ENCODE peak calls at places on chromosome 21, in ten cellular contexts. One of them, this sample, is unnamed.
A peak's percentile ranks its signal among the peaks of the same experiment; 100 is the strongest.

GRCh38 chr21:33940846-33941245 is 25.2 kb upstream of the ATP5PO start:
- DNase-seq in endothelial cell: no peak
- DNase-seq in epithelial cell of esophagus: no peak
- DNase-seq in WTC11: no peak
- DNase-seq in AG04450: no peak
- DNase-seq in HCT116: no peak
- DNase-seq in MM.1S: no peak
- DNase-seq in neural progenitor cell: no peak
- DNase-seq in esophagus squamous epithelium: no peak
- DNase-seq in HFFc6: peak; percentile 37
- DNase-seq in this sample: no peak

GRCh38 chr21:38912789-38913119 is 107.0 kb downstream of the ETS2 start:
- DNase-seq in endothelial cell: no peak
- DNase-seq in epithelial cell of esophagus: no peak
- DNase-seq in WTC11: no peak
- DNase-seq in AG04450: no peak
- DNase-seq in HCT116: no peak
- DNase-seq in MM.1S: no peak
- DNase-seq in neural progenitor cell: no peak
- DNase-seq in esophagus squamous epithelium: no peak
- DNase-seq in HFFc6: no peak
- DNase-seq in this sample: no peak

GRCh38 chr21:29418813-29419212 is 120.1 kb downstream of the BACH1 start:
- DNase-seq in endothelial cell: no peak
- DNase-seq in epithelial cell of esophagus: no peak
- DNase-seq in WTC11: no peak
- DNase-seq in AG04450: no peak
- DNase-seq in HCT116: no peak
- DNase-seq in MM.1S: no peak
- DNase-seq in neural progenitor cell: no peak
- DNase-seq in esophagus squamous epithelium: no peak
- DNase-seq in HFFc6: no peak
- DNase-seq in this sample: no peak

GRCh38 chr21:35036521-35037383 is 12.3 kb downstream of the RUNX1 start:
- DNase-seq in endothelial cell: no peak
- DNase-seq in epithelial cell of esophagus: no peak
- DNase-seq in WTC11: no peak
- DNase-seq in AG04450: no peak
- DNase-seq in HCT116: no peak
- DNase-seq in MM.1S: no peak
- DNase-seq in neural progenitor cell: no peak
- DNase-seq in esophagus squamous epithelium: no peak
- DNase-seq in HFFc6: no peak
- DNase-seq in this sample: no peak

GRCh38 chr21:14080040-14080763 is 130.6 kb downstream of the LIPI start:
- DNase-seq in endothelial cell: no peak
- DNase-seq in epithelial cell of esophagus: no peak
- DNase-seq in WTC11: no peak
- DNase-seq in AG04450: no peak
- DNase-seq in HCT116: no peak
- DNase-seq in MM.1S: no peak
- DNase-seq in neural progenitor cell: peak; percentile 82
- DNase-seq in esophagus squamous epithelium: no peak
- DNase-seq in HFFc6: no peak
- DNase-seq in this sample: no peak

GRCh38 chr21:37862536-37862935 is 53.7 kb downstream of the KCNJ6 start:
- DNase-seq in endothelial cell: peak; percentile 22
- DNase-seq in epithelial cell of esophagus: peak; percentile 51
- DNase-seq in WTC11: no peak
- DNase-seq in AG04450: no peak
- DNase-seq in HCT116: no peak
- DNase-seq in MM.1S: no peak
- DNase-seq in neural progenitor cell: peak; percentile 65
- DNase-seq in esophagus squamous epithelium: no peak
- DNase-seq in HFFc6: peak; percentile 25
- DNase-seq in this sample: peak; percentile 22

GRCh38 chr21:18354947-18355346 is 48.6 kb downstream of the TMPRSS15 start:
- DNase-seq in endothelial cell: no peak
- DNase-seq in epithelial cell of esophagus: no peak
- DNase-seq in WTC11: no peak
- DNase-seq in AG04450: no peak
- DNase-seq in HCT116: no peak
- DNase-seq in MM.1S: no peak
- DNase-seq in neural progenitor cell: no peak
- DNase-seq in esophagus squamous epithelium: no peak
- DNase-seq in HFFc6: no peak
- DNase-seq in this sample: no peak

GRCh38 chr21:31110430-31110829 is 72.2 kb upstream of the KRTAP19-8 start:
- DNase-seq in endothelial cell: no peak
- DNase-seq in epithelial cell of esophagus: no peak
- DNase-seq in WTC11: no peak
- DNase-seq in AG04450: no peak
- DNase-seq in HCT116: no peak
- DNase-seq in MM.1S: no peak
- DNase-seq in neural progenitor cell: no peak
- DNase-seq in esophagus squamous epithelium: no peak
- DNase-seq in HFFc6: no peak
- DNase-seq in this sample: no peak

GRCh38 chr21:30072496-30072895 is 94.1 kb downstream of the CLDN17 start:
- DNase-seq in endothelial cell: peak; percentile 52
- DNase-seq in epithelial cell of esophagus: peak; percentile 81
- DNase-seq in WTC11: peak; percentile 59
- DNase-seq in AG04450: no peak
- DNase-seq in HCT116: no peak
- DNase-seq in MM.1S: peak; percentile 29
- DNase-seq in neural progenitor cell: peak; percentile 64
- DNase-seq in esophagus squamous epithelium: no peak
- DNase-seq in HFFc6: no peak
- DNase-seq in this sample: no peak

GRCh38 chr21:30981403-30981802 is 56.9 kb downstream of the KRTAP19-8 start:
- DNase-seq in endothelial cell: no peak
- DNase-seq in epithelial cell of esophagus: no peak
- DNase-seq in WTC11: peak; percentile 15
- DNase-seq in AG04450: no peak
- DNase-seq in HCT116: no peak
- DNase-seq in MM.1S: no peak
- DNase-seq in neural progenitor cell: no peak
- DNase-seq in esophagus squamous epithelium: no peak
- DNase-seq in HFFc6: no peak
- DNase-seq in this sample: peak; percentile 16

GRCh38 chr21:33622253-33622652 is 19.3 kb downstream of the CRYZL1 start:
- DNase-seq in endothelial cell: no peak
- DNase-seq in epithelial cell of esophagus: no peak
- DNase-seq in WTC11: no peak
- DNase-seq in AG04450: no peak
- DNase-seq in HCT116: no peak
- DNase-seq in MM.1S: no peak
- DNase-seq in neural progenitor cell: no peak
- DNase-seq in esophagus squamous epithelium: no peak
- DNase-seq in HFFc6: no peak
- DNase-seq in this sample: no peak

GRCh38 chr21:29523646-29524045 is 224.9 kb downstream of the BACH1 start:
- DNase-seq in endothelial cell: no peak
- DNase-seq in epithelial cell of esophagus: no peak
- DNase-seq in WTC11: no peak
- DNase-seq in AG04450: no peak
- DNase-seq in HCT116: no peak
- DNase-seq in MM.1S: no peak
- DNase-seq in neural progenitor cell: no peak
- DNase-seq in esophagus squamous epithelium: no peak
- DNase-seq in HFFc6: no peak
- DNase-seq in this sample: no peak

GRCh38 chr21:26307640-26308039 is 137.1 kb upstream of the APP start:
- DNase-seq in endothelial cell: no peak
- DNase-seq in epithelial cell of esophagus: no peak
- DNase-seq in WTC11: no peak
- DNase-seq in AG04450: no peak
- DNase-seq in HCT116: no peak
- DNase-seq in MM.1S: no peak
- DNase-seq in neural progenitor cell: no peak
- DNase-seq in esophagus squamous epithelium: no peak
- DNase-seq in HFFc6: no peak
- DNase-seq in this sample: no peak

GRCh38 chr21:39869141-39869818 is 2.0 kb downstream of the PCP4 start:
- DNase-seq in endothelial cell: no peak
- DNase-seq in epithelial cell of esophagus: no peak
- DNase-seq in WTC11: no peak
- DNase-seq in AG04450: no peak
- DNase-seq in HCT116: no peak
- DNase-seq in MM.1S: peak; percentile 16
- DNase-seq in neural progenitor cell: no peak
- DNase-seq in esophagus squamous epithelium: no peak
- DNase-seq in HFFc6: no peak
- DNase-seq in this sample: no peak

GRCh38 chr21:24941316-24942185 is 665.7 kb downstream of the MRPL39 start:
- DNase-seq in endothelial cell: no peak
- DNase-seq in epithelial cell of esophagus: peak; percentile 4
- DNase-seq in WTC11: no peak
- DNase-seq in AG04450: no peak
- DNase-seq in HCT116: no peak
- DNase-seq in MM.1S: no peak
- DNase-seq in neural progenitor cell: no peak
- DNase-seq in esophagus squamous epithelium: no peak
- DNase-seq in HFFc6: no peak
- DNase-seq in this sample: no peak

GRCh38 chr21:45768741-45769049 is 125.2 kb downstream of the PCBP3 start:
- DNase-seq in endothelial cell: no peak
- DNase-seq in epithelial cell of esophagus: no peak
- DNase-seq in WTC11: no peak
- DNase-seq in AG04450: no peak
- DNase-seq in HCT116: no peak
- DNase-seq in MM.1S: no peak
- DNase-seq in neural progenitor cell: peak; percentile 16
- DNase-seq in esophagus squamous epithelium: no peak
- DNase-seq in HFFc6: no peak
- DNase-seq in this sample: no peak
- TF ChIP-seq CTCF in endothelial cell: no peak
- TF ChIP-seq CTCF in epithelial cell of esophagus: no peak
- TF ChIP-seq CTCF in WTC11: no peak
- TF ChIP-seq CTCF in AG04450: no peak
- TF ChIP-seq CTCF in HCT116: no peak
- TF ChIP-seq CTCF in MM.1S: peak; percentile 24
- TF ChIP-seq CTCF in neural progenitor cell: peak; percentile 8
- TF ChIP-seq CTCF in esophagus squamous epithelium: no peak
- TF ChIP-seq CTCF in HFFc6: peak; percentile 11
- TF ChIP-seq CTCF in this sample: no peak

DNA sequence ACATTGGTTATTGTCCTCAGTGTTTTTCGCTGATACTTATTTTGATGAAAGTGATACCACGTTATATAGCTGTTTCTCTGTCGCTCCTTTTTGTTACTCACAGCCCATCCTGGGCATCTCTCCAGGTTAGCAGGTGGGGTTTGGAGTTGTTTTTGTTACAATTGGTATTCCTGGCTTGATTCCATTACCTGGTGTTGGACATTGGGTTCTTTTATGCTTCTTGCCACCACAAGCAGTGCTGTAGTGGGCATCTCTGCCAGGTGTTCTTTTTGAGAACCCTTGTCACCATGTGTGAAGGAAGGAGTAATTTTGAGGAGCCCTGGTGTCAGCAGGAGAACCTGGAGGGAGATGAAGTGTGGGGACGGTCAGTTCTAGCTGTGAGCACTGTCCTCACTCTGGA is 47.5 kb upstream of the PWP2 start:
- DNase-seq in endothelial cell: no peak
- DNase-seq in epithelial cell of esophagus: no peak
- DNase-seq in WTC11: no peak
- DNase-seq in AG04450: no peak
- DNase-seq in HCT116: no peak
- DNase-seq in MM.1S: no peak
- DNase-seq in neural progenitor cell: no peak
- DNase-seq in esophagus squamous epithelium: no peak
- DNase-seq in HFFc6: no peak
- DNase-seq in this sample: no peak
- TF ChIP-seq CTCF in endothelial cell: no peak
- TF ChIP-seq CTCF in epithelial cell of esophagus: no peak
- TF ChIP-seq CTCF in WTC11: no peak
- TF ChIP-seq CTCF in AG04450: no peak
- TF ChIP-seq CTCF in HCT116: no peak
- TF ChIP-seq CTCF in MM.1S: no peak
- TF ChIP-seq CTCF in neural progenitor cell: no peak
- TF ChIP-seq CTCF in esophagus squamous epithelium: no peak
- TF ChIP-seq CTCF in HFFc6: no peak
- TF ChIP-seq CTCF in this sample: no peak

GRCh38 chr21:43758811-43759210 is 17.3 kb downstream of the CSTB start:
- DNase-seq in endothelial cell: no peak
- DNase-seq in epithelial cell of esophagus: no peak
- DNase-seq in WTC11: no peak
- DNase-seq in AG04450: no peak
- DNase-seq in HCT116: no peak
- DNase-seq in MM.1S: no peak
- DNase-seq in neural progenitor cell: no peak
- DNase-seq in esophagus squamous epithelium: no peak
- DNase-seq in HFFc6: no peak
- DNase-seq in this sample: no peak

GRCh38 chr21:43757601-43758000 is 18.5 kb downstream of the CSTB start:
- DNase-seq in endothelial cell: no peak
- DNase-seq in epithelial cell of esophagus: no peak
- DNase-seq in WTC11: no peak
- DNase-seq in AG04450: no peak
- DNase-seq in HCT116: no peak
- DNase-seq in MM.1S: no peak
- DNase-seq in neural progenitor cell: no peak
- DNase-seq in esophagus squamous epithelium: no peak
- DNase-seq in HFFc6: no peak
- DNase-seq in this sample: no peak

GRCh38 chr21:43755820-43756594 is 20.1 kb downstream of the CSTB start:
- DNase-seq in endothelial cell: no peak
- DNase-seq in epithelial cell of esophagus: no peak
- DNase-seq in WTC11: no peak
- DNase-seq in AG04450: no peak
- DNase-seq in HCT116: no peak
- DNase-seq in MM.1S: no peak
- DNase-seq in neural progenitor cell: no peak
- DNase-seq in esophagus squamous epithelium: no peak
- DNase-seq in HFFc6: no peak
- DNase-seq in this sample: no peak

GRCh38 chr21:43759651-43760050 is 16.5 kb downstream of the CSTB start:
- DNase-seq in endothelial cell: no peak
- DNase-seq in epithelial cell of esophagus: no peak
- DNase-seq in WTC11: no peak
- DNase-seq in AG04450: no peak
- DNase-seq in HCT116: no peak
- DNase-seq in MM.1S: no peak
- DNase-seq in neural progenitor cell: no peak
- DNase-seq in esophagus squamous epithelium: no peak
- DNase-seq in HFFc6: no peak
- DNase-seq in this sample: no peak

GRCh38 chr21:43758132-43758619 is 17.9 kb downstream of the CSTB start:
- DNase-seq in endothelial cell: no peak
- DNase-seq in epithelial cell of esophagus: peak; percentile 51
- DNase-seq in WTC11: no peak
- DNase-seq in AG04450: no peak
- DNase-seq in HCT116: no peak
- DNase-seq in MM.1S: no peak
- DNase-seq in neural progenitor cell: no peak
- DNase-seq in esophagus squamous epithelium: no peak
- DNase-seq in HFFc6: no peak
- DNase-seq in this sample: no peak
- TF ChIP-seq CTCF in endothelial cell: no peak
- TF ChIP-seq CTCF in epithelial cell of esophagus: no peak
- TF ChIP-seq CTCF in WTC11: no peak
- TF ChIP-seq CTCF in AG04450: no peak
- TF ChIP-seq CTCF in HCT116: no peak
- TF ChIP-seq CTCF in MM.1S: no peak
- TF ChIP-seq CTCF in neural progenitor cell: no peak
- TF ChIP-seq CTCF in esophagus squamous epithelium: no peak
- TF ChIP-seq CTCF in HFFc6: no peak
- TF ChIP-seq CTCF in this sample: no peak

GRCh38 chr21:36584980-36585940 is 105.3 kb upstream of the CLDN14 start:
- DNase-seq in endothelial cell: no peak
- DNase-seq in epithelial cell of esophagus: peak; percentile 8
- DNase-seq in WTC11: no peak
- DNase-seq in AG04450: no peak
- DNase-seq in HCT116: no peak
- DNase-seq in MM.1S: peak; percentile 48
- DNase-seq in neural progenitor cell: no peak
- DNase-seq in esophagus squamous epithelium: no peak
- DNase-seq in HFFc6: no peak
- DNase-seq in this sample: no peak
- TF ChIP-seq CTCF in endothelial cell: no peak
- TF ChIP-seq CTCF in epithelial cell of esophagus: no peak
- TF ChIP-seq CTCF in WTC11: no peak
- TF ChIP-seq CTCF in AG04450: no peak
- TF ChIP-seq CTCF in HCT116: peak; percentile 49
- TF ChIP-seq CTCF in MM.1S: peak; percentile 62
- TF ChIP-seq CTCF in neural progenitor cell: no peak
- TF ChIP-seq CTCF in esophagus squamous epithelium: no peak
- TF ChIP-seq CTCF in HFFc6: peak; percentile 37
- TF ChIP-seq CTCF in this sample: no peak